ENCODE peak calls at places on chromosomes 7 and 10, in five cellular contexts. One of them, this sample, is unnamed.
A peak's percentile ranks its signal among the peaks of the same experiment; 100 is the strongest.

GRCh38 chr10:101629781-101630419 is 41.8 kb downstream of the DPCD start:
- DNase-seq in RWPE1: no peak
- DNase-seq in spleen: no peak
- DNase-seq in endothelial cell: no peak
- DNase-seq in stimulated activated CD4-positive, alpha-beta T cell treated with anti-CD3 and anti-CD28 coated beads, Interleukin-4, amount 100 ng/mL, for 1 hour: no peak
- DNase-seq in this sample: no peak

GRCh38 chr10:25059990-25060389 is 43.6 kb downstream of the THNSL1 start:
- DNase-seq in spleen: no peak
- DNase-seq in endothelial cell: no peak
- DNase-seq in RWPE1: peak; percentile 90
- DNase-seq in stimulated activated CD4-positive, alpha-beta T cell treated with anti-CD3 and anti-CD28 coated beads, Interleukin-4, amount 100 ng/mL, for 1 hour: no peak
- DNase-seq in this sample: peak; percentile 87

GRCh38 chr10:79070611-79071534 is 2.1 kb downstream of the ZMIZ1 start:
- DNase-seq in stimulated activated CD4-positive, alpha-beta T cell treated with anti-CD3 and anti-CD28 coated beads, Interleukin-4, amount 100 ng/mL, for 1 hour: peak; percentile 27
- DNase-seq in spleen: peak; percentile 90
- DNase-seq in RWPE1: peak; percentile 95
- DNase-seq in endothelial cell: peak; percentile 37
- DNase-seq in this sample: peak; percentile 78

GRCh38 chr10:63713191-63714144 is 192.3 kb downstream of the REEP3 start:
- DNase-seq in endothelial cell: peak; percentile 43
- DNase-seq in RWPE1: no peak
- DNase-seq in spleen: no peak
- DNase-seq in stimulated activated CD4-positive, alpha-beta T cell treated with anti-CD3 and anti-CD28 coated beads, Interleukin-4, amount 100 ng/mL, for 1 hour: no peak
- DNase-seq in this sample: peak; percentile 92

GRCh38 chr7:121941836-121942235 is 68.9 kb downstream of the PTPRZ1 start:
- DNase-seq in stimulated activated CD4-positive, alpha-beta T cell treated with anti-CD3 and anti-CD28 coated beads, Interleukin-4, amount 100 ng/mL, for 1 hour: no peak
- DNase-seq in spleen: no peak
- DNase-seq in RWPE1: no peak
- DNase-seq in endothelial cell: no peak
- DNase-seq in this sample: no peak

GRCh38 chr7:139544645-139545044 is 21.2 kb downstream of the CLEC2L start:
- DNase-seq in stimulated activated CD4-positive, alpha-beta T cell treated with anti-CD3 and anti-CD28 coated beads, Interleukin-4, amount 100 ng/mL, for 1 hour: no peak
- DNase-seq in RWPE1: no peak
- DNase-seq in spleen: no peak
- DNase-seq in endothelial cell: no peak
- DNase-seq in this sample: no peak

GRCh38 chr7:23184709-23185354 is 3.0 kb downstream of the NUP42 start:
- DNase-seq in stimulated activated CD4-positive, alpha-beta T cell treated with anti-CD3 and anti-CD28 coated beads, Interleukin-4, amount 100 ng/mL, for 1 hour: no peak
- DNase-seq in RWPE1: peak; percentile 39
- DNase-seq in endothelial cell: peak; percentile 64
- DNase-seq in spleen: no peak
- DNase-seq in this sample: peak; percentile 72

GRCh38 chr10:63767512-63767911 is 246.3 kb downstream of the REEP3 start:
- DNase-seq in RWPE1: peak; percentile 19
- DNase-seq in spleen: no peak
- DNase-seq in stimulated activated CD4-positive, alpha-beta T cell treated with anti-CD3 and anti-CD28 coated beads, Interleukin-4, amount 100 ng/mL, for 1 hour: no peak
- DNase-seq in endothelial cell: no peak
- DNase-seq in this sample: peak; percentile 33

GRCh38 chr10:79146611-79147130 is 77.9 kb downstream of the ZMIZ1 start:
- DNase-seq in stimulated activated CD4-positive, alpha-beta T cell treated with anti-CD3 and anti-CD28 coated beads, Interleukin-4, amount 100 ng/mL, for 1 hour: peak; percentile 13
- DNase-seq in endothelial cell: no peak
- DNase-seq in spleen: peak; percentile 89
- DNase-seq in RWPE1: no peak
- DNase-seq in this sample: no peak

GRCh38 chr7:135337506-135337905 is 103.9 kb downstream of the STRA8 start:
- DNase-seq in spleen: no peak
- DNase-seq in stimulated activated CD4-positive, alpha-beta T cell treated with anti-CD3 and anti-CD28 coated beads, Interleukin-4, amount 100 ng/mL, for 1 hour: no peak
- DNase-seq in endothelial cell: no peak
- DNase-seq in RWPE1: no peak
- DNase-seq in this sample: no peak